ENCODE peak calls at places on chromosomes 4 and X, in nine cellular contexts. One of them, this sample, is unnamed.

GRCh38 chrX:46953597-46953996 is 41.4 kb downstream of the JADE3 start:
- DNase-seq in endothelial cell: no peak
- DNase-seq in neural crest cell: peak
- DNase-seq in amniotic epithelial cell: peak
- DNase-seq in stimulated activated CD8-positive, alpha-beta memory T cell treated with anti-CD3 and anti-CD28 coated beads, Interleukin-4, amount 100 ng/mL, for 24 hours: no peak
- DNase-seq in IMR-90: no peak
- DNase-seq in HEK293T: no peak
- DNase-seq in stimulated activated CD4-positive, alpha-beta T cell treated with anti-CD3 and anti-CD28 coated beads, Interleukin-15, amount 100 ng/mL, for 1 hour: no peak
- DNase-seq in naive thymus-derived CD8-positive, alpha-beta T cell: no peak
- DNase-seq in this sample: no peak

GRCh38 chr4:2908686-2909085 is 54.5 kb downstream of the NOP14 start:
- DNase-seq in neural crest cell: no peak
- DNase-seq in endothelial cell: no peak
- DNase-seq in HEK293T: no peak
- DNase-seq in stimulated activated CD4-positive, alpha-beta T cell treated with anti-CD3 and anti-CD28 coated beads, Interleukin-15, amount 100 ng/mL, for 1 hour: no peak
- DNase-seq in amniotic epithelial cell: no peak
- DNase-seq in stimulated activated CD8-positive, alpha-beta memory T cell treated with anti-CD3 and anti-CD28 coated beads, Interleukin-4, amount 100 ng/mL, for 24 hours: no peak
- DNase-seq in IMR-90: no peak
- DNase-seq in naive thymus-derived CD8-positive, alpha-beta T cell: no peak
- DNase-seq in this sample: no peak

GRCh38 chrX:41350150-41350975 is 16.4 kb downstream of the DDX3X start:
- DNase-seq in endothelial cell: no peak
- DNase-seq in HEK293T: no peak
- DNase-seq in amniotic epithelial cell: no peak
- DNase-seq in neural crest cell: no peak
- DNase-seq in stimulated activated CD8-positive, alpha-beta memory T cell treated with anti-CD3 and anti-CD28 coated beads, Interleukin-4, amount 100 ng/mL, for 24 hours: no peak
- DNase-seq in naive thymus-derived CD8-positive, alpha-beta T cell: no peak
- DNase-seq in IMR-90: peak
- DNase-seq in stimulated activated CD4-positive, alpha-beta T cell treated with anti-CD3 and anti-CD28 coated beads, Interleukin-15, amount 100 ng/mL, for 1 hour: no peak
- DNase-seq in this sample: no peak

GRCh38 chr4:89788243-89789072 is 48.5 kb downstream of the SNCA start:
- DNase-seq in naive thymus-derived CD8-positive, alpha-beta T cell: no peak
- DNase-seq in endothelial cell: no peak
- DNase-seq in amniotic epithelial cell: peak
- DNase-seq in IMR-90: peak
- DNase-seq in HEK293T: no peak
- DNase-seq in stimulated activated CD4-positive, alpha-beta T cell treated with anti-CD3 and anti-CD28 coated beads, Interleukin-15, amount 100 ng/mL, for 1 hour: no peak
- DNase-seq in neural crest cell: no peak
- DNase-seq in stimulated activated CD8-positive, alpha-beta memory T cell treated with anti-CD3 and anti-CD28 coated beads, Interleukin-4, amount 100 ng/mL, for 24 hours: no peak
- DNase-seq in this sample: no peak

GRCh38 chr4:100497729-100498250 is 20.0 kb downstream of the EMCN start:
- DNase-seq in stimulated activated CD8-positive, alpha-beta memory T cell treated with anti-CD3 and anti-CD28 coated beads, Interleukin-4, amount 100 ng/mL, for 24 hours: no peak
- DNase-seq in naive thymus-derived CD8-positive, alpha-beta T cell: no peak
- DNase-seq in HEK293T: no peak
- DNase-seq in IMR-90: peak
- DNase-seq in amniotic epithelial cell: no peak
- DNase-seq in stimulated activated CD4-positive, alpha-beta T cell treated with anti-CD3 and anti-CD28 coated beads, Interleukin-15, amount 100 ng/mL, for 1 hour: no peak
- DNase-seq in neural crest cell: no peak
- DNase-seq in endothelial cell: no peak
- DNase-seq in this sample: no peak

GRCh38 chr4:24970635-24971034 is 57.8 kb upstream of the CCDC149 start:
- DNase-seq in endothelial cell: no peak
- DNase-seq in amniotic epithelial cell: no peak
- DNase-seq in stimulated activated CD4-positive, alpha-beta T cell treated with anti-CD3 and anti-CD28 coated beads, Interleukin-15, amount 100 ng/mL, for 1 hour: no peak
- DNase-seq in stimulated activated CD8-positive, alpha-beta memory T cell treated with anti-CD3 and anti-CD28 coated beads, Interleukin-4, amount 100 ng/mL, for 24 hours: no peak
- DNase-seq in neural crest cell: no peak
- DNase-seq in IMR-90: no peak
- DNase-seq in HEK293T: no peak
- DNase-seq in naive thymus-derived CD8-positive, alpha-beta T cell: no peak
- DNase-seq in this sample: no peak

GRCh38 chr4:188214861-188215260 is 75.6 kb downstream of the TRIML1 start:
- DNase-seq in amniotic epithelial cell: peak
- DNase-seq in stimulated activated CD4-positive, alpha-beta T cell treated with anti-CD3 and anti-CD28 coated beads, Interleukin-15, amount 100 ng/mL, for 1 hour: no peak
- DNase-seq in endothelial cell: no peak
- DNase-seq in naive thymus-derived CD8-positive, alpha-beta T cell: no peak
- DNase-seq in neural crest cell: no peak
- DNase-seq in stimulated activated CD8-positive, alpha-beta memory T cell treated with anti-CD3 and anti-CD28 coated beads, Interleukin-4, amount 100 ng/mL, for 24 hours: no peak
- DNase-seq in HEK293T: no peak
- DNase-seq in IMR-90: no peak
- DNase-seq in this sample: no peak

GRCh38 chr4:10893417-10893816 is 208.8 kb upstream of the CLNK start:
- DNase-seq in stimulated activated CD4-positive, alpha-beta T cell treated with anti-CD3 and anti-CD28 coated beads, Interleukin-15, amount 100 ng/mL, for 1 hour: no peak
- DNase-seq in endothelial cell: no peak
- DNase-seq in stimulated activated CD8-positive, alpha-beta memory T cell treated with anti-CD3 and anti-CD28 coated beads, Interleukin-4, amount 100 ng/mL, for 24 hours: no peak
- DNase-seq in amniotic epithelial cell: no peak
- DNase-seq in HEK293T: no peak
- DNase-seq in IMR-90: no peak
- DNase-seq in neural crest cell: no peak
- DNase-seq in naive thymus-derived CD8-positive, alpha-beta T cell: no peak
- DNase-seq in this sample: no peak

GRCh38 chr4:146202665-146203064 is 11.7 kb upstream of the REELD1 start:
- DNase-seq in stimulated activated CD4-positive, alpha-beta T cell treated with anti-CD3 and anti-CD28 coated beads, Interleukin-15, amount 100 ng/mL, for 1 hour: no peak
- DNase-seq in stimulated activated CD8-positive, alpha-beta memory T cell treated with anti-CD3 and anti-CD28 coated beads, Interleukin-4, amount 100 ng/mL, for 24 hours: no peak
- DNase-seq in IMR-90: no peak
- DNase-seq in amniotic epithelial cell: no peak
- DNase-seq in endothelial cell: no peak
- DNase-seq in neural crest cell: no peak
- DNase-seq in naive thymus-derived CD8-positive, alpha-beta T cell: no peak
- DNase-seq in HEK293T: no peak
- DNase-seq in this sample: no peak

GRCh38 chr4:95410387-95411005 is 138.3 kb downstream of the UNC5C start:
- DNase-seq in HEK293T: no peak
- DNase-seq in stimulated activated CD8-positive, alpha-beta memory T cell treated with anti-CD3 and anti-CD28 coated beads, Interleukin-4, amount 100 ng/mL, for 24 hours: no peak
- DNase-seq in stimulated activated CD4-positive, alpha-beta T cell treated with anti-CD3 and anti-CD28 coated beads, Interleukin-15, amount 100 ng/mL, for 1 hour: no peak
- DNase-seq in neural crest cell: peak
- DNase-seq in IMR-90: no peak
- DNase-seq in amniotic epithelial cell: no peak
- DNase-seq in naive thymus-derived CD8-positive, alpha-beta T cell: no peak
- DNase-seq in endothelial cell: no peak
- DNase-seq in this sample: no peak

GRCh38 chr4:41257257-41257900 is 651 bp downstream of the UCHL1 start:
- DNase-seq in HEK293T: peak
- DNase-seq in neural crest cell: peak
- DNase-seq in IMR-90: peak
- DNase-seq in stimulated activated CD4-positive, alpha-beta T cell treated with anti-CD3 and anti-CD28 coated beads, Interleukin-15, amount 100 ng/mL, for 1 hour: peak
- DNase-seq in endothelial cell: peak
- DNase-seq in amniotic epithelial cell: peak
- DNase-seq in naive thymus-derived CD8-positive, alpha-beta T cell: no peak
- DNase-seq in stimulated activated CD8-positive, alpha-beta memory T cell treated with anti-CD3 and anti-CD28 coated beads, Interleukin-4, amount 100 ng/mL, for 24 hours: no peak
- DNase-seq in this sample: peak

GRCh38 chr4:76199664-76200211 is 13.9 kb downstream of the SCARB2 start:
- DNase-seq in neural crest cell: no peak
- DNase-seq in endothelial cell: no peak
- DNase-seq in IMR-90: peak
- DNase-seq in HEK293T: no peak
- DNase-seq in naive thymus-derived CD8-positive, alpha-beta T cell: no peak
- DNase-seq in amniotic epithelial cell: no peak
- DNase-seq in stimulated activated CD8-positive, alpha-beta memory T cell treated with anti-CD3 and anti-CD28 coated beads, Interleukin-4, amount 100 ng/mL, for 24 hours: no peak
- DNase-seq in stimulated activated CD4-positive, alpha-beta T cell treated with anti-CD3 and anti-CD28 coated beads, Interleukin-15, amount 100 ng/mL, for 1 hour: no peak
- DNase-seq in this sample: no peak

GRCh38 chrX:117532339-117532738 is 584.3 kb downstream of the KLHL13 start:
- DNase-seq in HEK293T: no peak
- DNase-seq in endothelial cell: no peak
- DNase-seq in naive thymus-derived CD8-positive, alpha-beta T cell: no peak
- DNase-seq in neural crest cell: no peak
- DNase-seq in stimulated activated CD4-positive, alpha-beta T cell treated with anti-CD3 and anti-CD28 coated beads, Interleukin-15, amount 100 ng/mL, for 1 hour: no peak
- DNase-seq in IMR-90: no peak
- DNase-seq in stimulated activated CD8-positive, alpha-beta memory T cell treated with anti-CD3 and anti-CD28 coated beads, Interleukin-4, amount 100 ng/mL, for 24 hours: no peak
- DNase-seq in amniotic epithelial cell: no peak
- DNase-seq in this sample: no peak

GRCh38 chrX:149570668-149571067 is 16.6 kb downstream of the MAGEA9B start:
- DNase-seq in amniotic epithelial cell: peak
- DNase-seq in endothelial cell: no peak
- DNase-seq in IMR-90: peak
- DNase-seq in HEK293T: peak
- DNase-seq in stimulated activated CD8-positive, alpha-beta memory T cell treated with anti-CD3 and anti-CD28 coated beads, Interleukin-4, amount 100 ng/mL, for 24 hours: no peak
- DNase-seq in naive thymus-derived CD8-positive, alpha-beta T cell: no peak
- DNase-seq in neural crest cell: no peak
- DNase-seq in stimulated activated CD4-positive, alpha-beta T cell treated with anti-CD3 and anti-CD28 coated beads, Interleukin-15, amount 100 ng/mL, for 1 hour: no peak
- DNase-seq in this sample: no peak

GRCh38 chrX:15146515-15146914 is 123.4 kb downstream of the ASB9 start:
- DNase-seq in endothelial cell: peak
- DNase-seq in neural crest cell: peak
- DNase-seq in amniotic epithelial cell: no peak
- DNase-seq in HEK293T: peak
- DNase-seq in stimulated activated CD4-positive, alpha-beta T cell treated with anti-CD3 and anti-CD28 coated beads, Interleukin-15, amount 100 ng/mL, for 1 hour: no peak
- DNase-seq in stimulated activated CD8-positive, alpha-beta memory T cell treated with anti-CD3 and anti-CD28 coated beads, Interleukin-4, amount 100 ng/mL, for 24 hours: no peak
- DNase-seq in naive thymus-derived CD8-positive, alpha-beta T cell: no peak
- DNase-seq in IMR-90: no peak
- DNase-seq in this sample: peak

GRCh38 chrX:118780915-118781314 is 42.7 kb upstream of the ZCCHC12 start:
- DNase-seq in neural crest cell: no peak
- DNase-seq in naive thymus-derived CD8-positive, alpha-beta T cell: no peak
- DNase-seq in amniotic epithelial cell: peak
- DNase-seq in HEK293T: no peak
- DNase-seq in IMR-90: peak
- DNase-seq in stimulated activated CD8-positive, alpha-beta memory T cell treated with anti-CD3 and anti-CD28 coated beads, Interleukin-4, amount 100 ng/mL, for 24 hours: no peak
- DNase-seq in endothelial cell: no peak
- DNase-seq in stimulated activated CD4-positive, alpha-beta T cell treated with anti-CD3 and anti-CD28 coated beads, Interleukin-15, amount 100 ng/mL, for 1 hour: no peak
- DNase-seq in this sample: no peak

GRCh38 chrX:150514462-150514861 is 54.0 kb upstream of the MTM1 start:
- DNase-seq in IMR-90: no peak
- DNase-seq in stimulated activated CD8-positive, alpha-beta memory T cell treated with anti-CD3 and anti-CD28 coated beads, Interleukin-4, amount 100 ng/mL, for 24 hours: no peak
- DNase-seq in stimulated activated CD4-positive, alpha-beta T cell treated with anti-CD3 and anti-CD28 coated beads, Interleukin-15, amount 100 ng/mL, for 1 hour: no peak
- DNase-seq in neural crest cell: no peak
- DNase-seq in amniotic epithelial cell: no peak
- DNase-seq in endothelial cell: no peak
- DNase-seq in HEK293T: no peak
- DNase-seq in naive thymus-derived CD8-positive, alpha-beta T cell: no peak
- DNase-seq in this sample: no peak

GRCh38 chrX:581717-582116 is 48.9 kb upstream of the SHOX start:
- DNase-seq in IMR-90: no peak
- DNase-seq in naive thymus-derived CD8-positive, alpha-beta T cell: no peak
- DNase-seq in neural crest cell: no peak
- DNase-seq in HEK293T: no peak
- DNase-seq in endothelial cell: no peak
- DNase-seq in stimulated activated CD8-positive, alpha-beta memory T cell treated with anti-CD3 and anti-CD28 coated beads, Interleukin-4, amount 100 ng/mL, for 24 hours: no peak
- DNase-seq in amniotic epithelial cell: no peak
- DNase-seq in stimulated activated CD4-positive, alpha-beta T cell treated with anti-CD3 and anti-CD28 coated beads, Interleukin-15, amount 100 ng/mL, for 1 hour: no peak
- DNase-seq in this sample: no peak

GRCh38 chrX:49878834-49879655 is at the start of gene USP27X:
- DNase-seq in stimulated activated CD8-positive, alpha-beta memory T cell treated with anti-CD3 and anti-CD28 coated beads, Interleukin-4, amount 100 ng/mL, for 24 hours: peak
- DNase-seq in endothelial cell: peak
- DNase-seq in naive thymus-derived CD8-positive, alpha-beta T cell: peak
- DNase-seq in IMR-90: peak
- DNase-seq in HEK293T: peak
- DNase-seq in neural crest cell: peak
- DNase-seq in stimulated activated CD4-positive, alpha-beta T cell treated with anti-CD3 and anti-CD28 coated beads, Interleukin-15, amount 100 ng/mL, for 1 hour: peak
- DNase-seq in amniotic epithelial cell: peak
- DNase-seq in this sample: peak

GRCh38 chr4:139509727-139510410 is 46.1 kb downstream of the SETD7 start:
- DNase-seq in amniotic epithelial cell: peak
- DNase-seq in HEK293T: no peak
- DNase-seq in stimulated activated CD4-positive, alpha-beta T cell treated with anti-CD3 and anti-CD28 coated beads, Interleukin-15, amount 100 ng/mL, for 1 hour: no peak
- DNase-seq in endothelial cell: peak
- DNase-seq in naive thymus-derived CD8-positive, alpha-beta T cell: no peak
- DNase-seq in neural crest cell: no peak
- DNase-seq in IMR-90: no peak
- DNase-seq in stimulated activated CD8-positive, alpha-beta memory T cell treated with anti-CD3 and anti-CD28 coated beads, Interleukin-4, amount 100 ng/mL, for 24 hours: no peak
- DNase-seq in this sample: no peak

GRCh38 chr4:15232725-15233597 is 194.9 kb upstream of the C1QTNF7 start:
- DNase-seq in naive thymus-derived CD8-positive, alpha-beta T cell: no peak
- DNase-seq in endothelial cell: no peak
- DNase-seq in IMR-90: peak
- DNase-seq in HEK293T: no peak
- DNase-seq in stimulated activated CD8-positive, alpha-beta memory T cell treated with anti-CD3 and anti-CD28 coated beads, Interleukin-4, amount 100 ng/mL, for 24 hours: no peak
- DNase-seq in neural crest cell: no peak
- DNase-seq in stimulated activated CD4-positive, alpha-beta T cell treated with anti-CD3 and anti-CD28 coated beads, Interleukin-15, amount 100 ng/mL, for 1 hour: no peak
- DNase-seq in amniotic epithelial cell: peak
- DNase-seq in this sample: no peak

GRCh38 chrX:129688097-129688496 is 33.3 kb upstream of the APLN start:
- DNase-seq in amniotic epithelial cell: no peak
- DNase-seq in stimulated activated CD8-positive, alpha-beta memory T cell treated with anti-CD3 and anti-CD28 coated beads, Interleukin-4, amount 100 ng/mL, for 24 hours: no peak
- DNase-seq in neural crest cell: no peak
- DNase-seq in IMR-90: no peak
- DNase-seq in stimulated activated CD4-positive, alpha-beta T cell treated with anti-CD3 and anti-CD28 coated beads, Interleukin-15, amount 100 ng/mL, for 1 hour: no peak
- DNase-seq in endothelial cell: no peak
- DNase-seq in HEK293T: no peak
- DNase-seq in naive thymus-derived CD8-positive, alpha-beta T cell: no peak
- DNase-seq in this sample: no peak

GRCh38 chr4:3041192-3042142 is 32.9 kb downstream of the HTT-AS start:
- DNase-seq in naive thymus-derived CD8-positive, alpha-beta T cell: no peak
- DNase-seq in stimulated activated CD8-positive, alpha-beta memory T cell treated with anti-CD3 and anti-CD28 coated beads, Interleukin-4, amount 100 ng/mL, for 24 hours: peak
- DNase-seq in endothelial cell: no peak
- DNase-seq in IMR-90: peak
- DNase-seq in amniotic epithelial cell: peak
- DNase-seq in HEK293T: no peak
- DNase-seq in neural crest cell: no peak
- DNase-seq in stimulated activated CD4-positive, alpha-beta T cell treated with anti-CD3 and anti-CD28 coated beads, Interleukin-15, amount 100 ng/mL, for 1 hour: peak
- DNase-seq in this sample: peak

GRCh38 chr4:94532016-94532789 is 80.5 kb downstream of the PDLIM5 start:
- DNase-seq in endothelial cell: no peak
- DNase-seq in HEK293T: no peak
- DNase-seq in neural crest cell: no peak
- DNase-seq in stimulated activated CD4-positive, alpha-beta T cell treated with anti-CD3 and anti-CD28 coated beads, Interleukin-15, amount 100 ng/mL, for 1 hour: no peak
- DNase-seq in stimulated activated CD8-positive, alpha-beta memory T cell treated with anti-CD3 and anti-CD28 coated beads, Interleukin-4, amount 100 ng/mL, for 24 hours: no peak
- DNase-seq in naive thymus-derived CD8-positive, alpha-beta T cell: no peak
- DNase-seq in IMR-90: peak
- DNase-seq in amniotic epithelial cell: peak
- DNase-seq in this sample: no peak

This sample was measured in lower lobe of right lung.